ENCODE peak calls at places on chromosomes 7 and 10, in seven cellular contexts. N, G, H, J, S, E and F are unnamed samples.

GRCh38 chr10:88791924-88792323 is 10.6 kb upstream of the LIPM start:
- DNase-seq in N (peak), G (no peak), H (no peak), J (peak), S (peak), E (no peak), F (no peak)

GRCh38 chr10:34498821-34499220 is 316.3 kb downstream of the PARD3 start:
- DNase-seq in N (peak), G (no peak), H (no peak), J (no peak), S (no peak), E (no peak), F (no peak)

GRCh38 chr7:94656925-94657731 is 1.2 kb upstream of the SGCE start:
- DNase-seq in N (peak), G (no peak), H (no peak), J (no peak), S (no peak), E (no peak), F (peak)

GRCh38 chr10:22655312-22655973 is 58.9 kb downstream of the PIP4K2A start:
- DNase-seq in N (peak), G (no peak), H (no peak), J (no peak), S (no peak), E (no peak), F (no peak)

GRCh38 chr10:25017247-25017590 is 807 bp downstream of the THNSL1 start:
- DNase-seq in N (peak), G (no peak), H (no peak), J (peak), S (peak), E (no peak), F (no peak)

GRCh38 chr10:74238031-74238431 is 87.0 kb downstream of the ADK start:
- DNase-seq in N (no peak), G (no peak), H (no peak), J (no peak), S (peak), E (no peak), F (no peak)

GRCh38 chr7:42947531-42947930 is 15.4 kb downstream of the MRPL32 start:
- DNase-seq in N (peak), G (no peak), H (no peak), J (no peak), S (no peak), E (no peak), F (no peak)

GRCh38 chr10:75297021-75297599 is 61.4 kb upstream of the COMTD1 start:
- DNase-seq in N (no peak), G (no peak), H (no peak), J (no peak), S (no peak), E (no peak), F (no peak)

GRCh38 chr10:76763360-76763759 is 874.2 kb downstream of the KCNMA1 start:
- DNase-seq in N (no peak), G (no peak), H (no peak), J (no peak), S (no peak), E (no peak), F (no peak)

GRCh38 chr10:58010076-58010475 is 257.6 kb downstream of the IPMK start:
- DNase-seq in N (no peak), G (no peak), H (no peak), J (no peak), S (no peak), E (no peak), F (no peak)

GRCh38 chr10:63227207-63227895 is 94.2 kb downstream of the NRBF2 start:
- DNase-seq in N (peak), G (no peak), H (no peak), J (no peak), S (no peak), E (no peak), F (no peak)

GRCh38 chr10:60728056-60728455 is 50.2 kb upstream of the CDK1 start:
- DNase-seq in N (no peak), G (no peak), H (no peak), J (no peak), S (no peak), E (no peak), F (no peak)

GRCh38 chr7:42002654-42003053 is 234.4 kb downstream of the GLI3 start:
- DNase-seq in N (no peak), G (no peak), H (no peak), J (no peak), S (no peak), E (no peak), F (no peak)

GRCh38 chr7:47435889-47436312 is 146.0 kb downstream of the TNS3 start:
- DNase-seq in N (peak), G (peak), H (no peak), J (peak), S (peak), E (peak), F (no peak)

GRCh38 chr10:123675811-123676210 is 9.7 kb downstream of the GPR26 start:
- DNase-seq in N (no peak), G (no peak), H (no peak), J (no peak), S (no peak), E (no peak), F (no peak)

GRCh38 chr10:5599613-5600520 is 66.5 kb downstream of the ASB13 start:
- DNase-seq in N (no peak), G (no peak), H (no peak), J (no peak), S (no peak), E (no peak), F (peak)

GRCh38 chr7:99843808-99844207 is 16.0 kb downstream of the CYP3A43 start:
- DNase-seq in N (no peak), G (no peak), H (no peak), J (no peak), S (no peak), E (no peak), F (no peak)

GRCh38 chr7:100483101-100483727 is 513 bp upstream of the NYAP1 start:
- DNase-seq in N (peak), G (peak), H (peak), J (peak), S (peak), E (peak), F (peak)

GRCh38 chr7:94088560-94088959 is 84.4 kb upstream of the BET1 start:
- DNase-seq in N (peak), G (no peak), H (no peak), J (no peak), S (no peak), E (no peak), F (no peak)

GRCh38 chr10:97726636-97727178 is 10.2 kb upstream of the ZFYVE27 start:
- DNase-seq in N (peak), G (no peak), H (no peak), J (peak), S (no peak), E (no peak), F (no peak)

GRCh38 chr7:30906520-30907240 is 5.0 kb upstream of the AQP1 start:
- DNase-seq in N (no peak), G (peak), H (no peak), J (no peak), S (peak), E (no peak), F (no peak)